ENCODE peak calls at places on chromosomes 13 and 19, in six cellular contexts. X is fibroblast of lung, G is uterus, W is T-helper 22 cell, L is NCI-H345, Q is pulmonary artery endothelial cell. D is an unnamed sample.

GRCh38 chr13:27383104-27383921 is 41.1 kb upstream of the GTF3A start:
- DNase-seq in Q (no peak), L (no peak), G (no peak), X (no peak), W (no peak), D (no peak)

GRCh38 chr19:28680091-28680490 is 532.9 kb downstream of the UQCRFS1 start:
- DNase-seq in X (no peak), G (no peak), L (no peak), W (no peak), Q (no peak), D (no peak)

GRCh38 chr19:54096642-54097106 is 3.9 kb downstream of the OSCAR start:
- DNase-seq in G (no peak), Q (no peak), L (no peak), W (no peak), X (peak; percentile 45), D (no peak)

GRCh38 chr19:11227201-11227886 is 12.1 kb upstream of the ANGPTL8 start:
- DNase-seq in G (no peak), X (no peak), Q (no peak), W (no peak), L (no peak), D (no peak)

GRCh38 chr19:49331616-49332055 is 3.6 kb upstream of the CD37 start:
- DNase-seq in Q (no peak), G (no peak), L (no peak), W (peak; percentile 54), X (peak; percentile 51), D (no peak)

GRCh38 chr13:29858667-29859066 is 8.2 kb upstream of the UBL3 start:
- DNase-seq in Q (no peak), L (no peak), G (no peak), X (peak; percentile 69), W (no peak), D (no peak)

GRCh38 chr19:28303502-28303901 is 909.4 kb downstream of the UQCRFS1 start:
- DNase-seq in G (no peak), X (no peak), W (no peak), Q (no peak), L (no peak), D (no peak)

GRCh38 chr19:55105237-55105636 is 12.2 kb downstream of the PPP1R12C start:
- DNase-seq in L (no peak), G (no peak), W (no peak), X (no peak), Q (no peak), D (no peak)

GRCh38 chr19:10353793-10354391 is 14.5 kb upstream of the ICAM3 start:
- DNase-seq in Q (no peak), W (no peak), G (peak; percentile 49), X (peak; percentile 19), L (no peak), D (no peak)

GRCh38 chr13:99265162-99265822 is 7.1 kb upstream of the GPR18 start:
- DNase-seq in W (no peak), X (no peak), G (no peak), L (no peak), Q (no peak), D (no peak)

GRCh38 chr19:5978606-5979552 is 939 bp upstream of the RANBP3 start:
- DNase-seq in G (no peak), L (no peak), W (no peak), X (no peak), Q (no peak), D (no peak)

GRCh38 chr13:105660550-105660949 is 874.9 kb downstream of the EFNB2 start:
- DNase-seq in Q (no peak), L (no peak), W (no peak), G (no peak), X (peak; percentile 46), D (no peak)

GRCh38 chr13:27972619-27972877 is 3.4 kb upstream of the CDX2 start:
- DNase-seq in W (no peak), L (no peak), X (no peak), G (no peak), Q (no peak), D (no peak)

GRCh38 chr13:45341799-45342584 is 1.0 kb upstream of the TPT1 start:
- DNase-seq in G (peak; percentile 47), W (no peak), L (no peak), Q (no peak), X (peak; percentile 37), D (no peak)

GRCh38 chr13:31074750-31075149 is 87.0 kb downstream of the HSPH1 start:
- DNase-seq in L (no peak), Q (no peak), G (no peak), X (no peak), W (no peak), D (no peak)

GRCh38 chr13:94239135-94239534 is 240.3 kb downstream of the DCT start:
- DNase-seq in L (no peak), G (no peak), Q (no peak), W (no peak), X (peak; percentile 88), D (no peak)

GRCh38 chr13:45396548-45397095 is 21.6 kb downstream of the SLC25A30 start:
- DNase-seq in X (no peak), Q (no peak), G (no peak), W (no peak), L (no peak), D (no peak)

GRCh38 chr19:40974633-40975037 is 16.4 kb upstream of the CYP2B6 start:
- DNase-seq in Q (peak; percentile 40), W (peak; percentile 44), G (peak; percentile 41), L (peak; percentile 82), X (peak; percentile 52), D (peak; percentile 12)

D was measured in NCI-H774.